ENCODE peak calls at places on chromosomes 13 and 19, in eight cellular contexts. One of them, this sample, is unnamed.

GRCh38 chr19:16624236-16624635 is 3.8 kb downstream of the MED26 start:
- DNase-seq in bronchial epithelial cell: no peak
- DNase-seq in WERI-Rb-1: no peak
- DNase-seq in AG10803: no peak
- DNase-seq in epithelial cell of esophagus: no peak
- DNase-seq in kidney: no peak
- DNase-seq in heart right ventricle: no peak
- DNase-seq in Jurkat, Clone E6-1: no peak
- DNase-seq in this sample: no peak

GRCh38 chr19:5967994-5968430 is 9.9 kb downstream of the RANBP3 start:
- DNase-seq in bronchial epithelial cell: peak
- DNase-seq in WERI-Rb-1: peak
- DNase-seq in AG10803: peak
- DNase-seq in epithelial cell of esophagus: peak
- DNase-seq in kidney: peak
- DNase-seq in heart right ventricle: no peak
- DNase-seq in Jurkat, Clone E6-1: peak
- DNase-seq in this sample: peak

GRCh38 chr19:4327252-4327876 is 11.3 kb downstream of the STAP2 start:
- DNase-seq in bronchial epithelial cell: no peak
- DNase-seq in WERI-Rb-1: no peak
- DNase-seq in AG10803: peak
- DNase-seq in epithelial cell of esophagus: peak
- DNase-seq in kidney: peak
- DNase-seq in heart right ventricle: peak
- DNase-seq in Jurkat, Clone E6-1: no peak
- DNase-seq in this sample: peak

GRCh38 chr19:13060964-13061927 is 41.4 kb downstream of the LYL1 start:
- DNase-seq in bronchial epithelial cell: peak
- DNase-seq in WERI-Rb-1: peak
- DNase-seq in AG10803: peak
- DNase-seq in epithelial cell of esophagus: peak
- DNase-seq in kidney: peak
- DNase-seq in heart right ventricle: peak
- DNase-seq in Jurkat, Clone E6-1: peak
- DNase-seq in this sample: peak

GRCh38 chr13:101424381-101425155 is 8.3 kb upstream of the NALCN start:
- DNase-seq in bronchial epithelial cell: no peak
- DNase-seq in WERI-Rb-1: no peak
- DNase-seq in AG10803: no peak
- DNase-seq in epithelial cell of esophagus: no peak
- DNase-seq in kidney: no peak
- DNase-seq in heart right ventricle: no peak
- DNase-seq in Jurkat, Clone E6-1: no peak
- DNase-seq in this sample: no peak

GRCh38 chr19:45195764-45196163 is 17.2 kb downstream of the BLOC1S3 start:
- DNase-seq in bronchial epithelial cell: no peak
- DNase-seq in WERI-Rb-1: no peak
- DNase-seq in AG10803: peak
- DNase-seq in epithelial cell of esophagus: no peak
- DNase-seq in kidney: no peak
- DNase-seq in heart right ventricle: no peak
- DNase-seq in Jurkat, Clone E6-1: no peak
- DNase-seq in this sample: peak

GRCh38 chr13:100987993-100988392 is 313.4 kb upstream of the TMTC4 start:
- DNase-seq in bronchial epithelial cell: no peak
- DNase-seq in WERI-Rb-1: peak
- DNase-seq in AG10803: peak
- DNase-seq in epithelial cell of esophagus: peak
- DNase-seq in kidney: no peak
- DNase-seq in heart right ventricle: no peak
- DNase-seq in Jurkat, Clone E6-1: no peak
- DNase-seq in this sample: peak

GRCh38 chr13:78067290-78067689 is 148.7 kb upstream of the EDNRB start:
- DNase-seq in bronchial epithelial cell: no peak
- DNase-seq in WERI-Rb-1: no peak
- DNase-seq in AG10803: no peak
- DNase-seq in epithelial cell of esophagus: no peak
- DNase-seq in kidney: no peak
- DNase-seq in heart right ventricle: no peak
- DNase-seq in Jurkat, Clone E6-1: no peak
- DNase-seq in this sample: no peak

GRCh38 chr19:21197589-21198295 is 55.9 kb downstream of the ZNF431 start:
- DNase-seq in bronchial epithelial cell: no peak
- DNase-seq in WERI-Rb-1: no peak
- DNase-seq in AG10803: no peak
- DNase-seq in epithelial cell of esophagus: no peak
- DNase-seq in kidney: no peak
- DNase-seq in heart right ventricle: no peak
- DNase-seq in Jurkat, Clone E6-1: no peak
- DNase-seq in this sample: no peak

GRCh38 chr19:50725218-50725931 is 2.2 kb downstream of the CLEC11A start:
- DNase-seq in bronchial epithelial cell: no peak
- DNase-seq in WERI-Rb-1: no peak
- DNase-seq in AG10803: peak
- DNase-seq in epithelial cell of esophagus: no peak
- DNase-seq in kidney: no peak
- DNase-seq in heart right ventricle: no peak
- DNase-seq in Jurkat, Clone E6-1: no peak
- DNase-seq in this sample: no peak

GRCh38 chr19:33376423-33376822 is 2.9 kb downstream of the CEBPG start:
- DNase-seq in bronchial epithelial cell: peak
- DNase-seq in WERI-Rb-1: no peak
- DNase-seq in AG10803: peak
- DNase-seq in epithelial cell of esophagus: peak
- DNase-seq in kidney: peak
- DNase-seq in heart right ventricle: peak
- DNase-seq in Jurkat, Clone E6-1: no peak
- DNase-seq in this sample: peak

GRCh38 chr13:46341112-46341711 is 45.8 kb downstream of the RUBCNL start:
- DNase-seq in bronchial epithelial cell: peak
- DNase-seq in WERI-Rb-1: no peak
- DNase-seq in AG10803: peak
- DNase-seq in epithelial cell of esophagus: peak
- DNase-seq in kidney: no peak
- DNase-seq in heart right ventricle: no peak
- DNase-seq in Jurkat, Clone E6-1: no peak
- DNase-seq in this sample: peak

GRCh38 chr13:34611678-34612077 is 330.4 kb upstream of the NBEA start:
- DNase-seq in bronchial epithelial cell: no peak
- DNase-seq in WERI-Rb-1: no peak
- DNase-seq in AG10803: no peak
- DNase-seq in epithelial cell of esophagus: no peak
- DNase-seq in kidney: no peak
- DNase-seq in heart right ventricle: no peak
- DNase-seq in Jurkat, Clone E6-1: no peak
- DNase-seq in this sample: peak

GRCh38 chr19:48351341-48351752 is 12.4 kb downstream of the TMEM143 start:
- DNase-seq in bronchial epithelial cell: peak
- DNase-seq in WERI-Rb-1: peak
- DNase-seq in AG10803: peak
- DNase-seq in epithelial cell of esophagus: peak
- DNase-seq in kidney: peak
- DNase-seq in heart right ventricle: peak
- DNase-seq in Jurkat, Clone E6-1: peak
- DNase-seq in this sample: peak

GRCh38 chr19:40233811-40234389 is 7.4 kb upstream of the CCNP start:
- DNase-seq in bronchial epithelial cell: no peak
- DNase-seq in WERI-Rb-1: no peak
- DNase-seq in AG10803: no peak
- DNase-seq in epithelial cell of esophagus: no peak
- DNase-seq in kidney: no peak
- DNase-seq in heart right ventricle: no peak
- DNase-seq in Jurkat, Clone E6-1: no peak
- DNase-seq in this sample: no peak

GRCh38 chr13:32746474-32746873 is 160.2 kb downstream of the PDS5B start:
- DNase-seq in bronchial epithelial cell: no peak
- DNase-seq in WERI-Rb-1: no peak
- DNase-seq in AG10803: peak
- DNase-seq in epithelial cell of esophagus: no peak
- DNase-seq in kidney: no peak
- DNase-seq in heart right ventricle: no peak
- DNase-seq in Jurkat, Clone E6-1: no peak
- DNase-seq in this sample: peak

GRCh38 chr19:54461201-54462071 is 2.1 kb downstream of the LENG9 start:
- DNase-seq in bronchial epithelial cell: no peak
- DNase-seq in WERI-Rb-1: no peak
- DNase-seq in AG10803: no peak
- DNase-seq in epithelial cell of esophagus: no peak
- DNase-seq in kidney: peak
- DNase-seq in heart right ventricle: no peak
- DNase-seq in Jurkat, Clone E6-1: no peak
- DNase-seq in this sample: peak

GRCh38 chr13:68046900-68047299 is 816.8 kb upstream of the PCDH9 start:
- DNase-seq in bronchial epithelial cell: no peak
- DNase-seq in WERI-Rb-1: no peak
- DNase-seq in AG10803: no peak
- DNase-seq in epithelial cell of esophagus: peak
- DNase-seq in kidney: no peak
- DNase-seq in heart right ventricle: no peak
- DNase-seq in Jurkat, Clone E6-1: no peak
- DNase-seq in this sample: no peak

GRCh38 chr19:6048808-6049405 is 61.4 kb downstream of the RFX2 start:
- DNase-seq in bronchial epithelial cell: peak
- DNase-seq in WERI-Rb-1: peak
- DNase-seq in AG10803: peak
- DNase-seq in epithelial cell of esophagus: peak
- DNase-seq in kidney: no peak
- DNase-seq in heart right ventricle: peak
- DNase-seq in Jurkat, Clone E6-1: peak
- DNase-seq in this sample: peak

GRCh38 chr13:32850311-32851052 is 165.7 kb upstream of the KL start:
- DNase-seq in bronchial epithelial cell: no peak
- DNase-seq in WERI-Rb-1: no peak
- DNase-seq in AG10803: peak
- DNase-seq in epithelial cell of esophagus: no peak
- DNase-seq in kidney: no peak
- DNase-seq in heart right ventricle: no peak
- DNase-seq in Jurkat, Clone E6-1: no peak
- DNase-seq in this sample: no peak

GRCh38 chr19:41616785-41617621 is 9.9 kb downstream of the CEACAM4 start:
- DNase-seq in bronchial epithelial cell: peak
- DNase-seq in WERI-Rb-1: no peak
- DNase-seq in AG10803: peak
- DNase-seq in epithelial cell of esophagus: peak
- DNase-seq in kidney: no peak
- DNase-seq in heart right ventricle: no peak
- DNase-seq in Jurkat, Clone E6-1: peak
- DNase-seq in this sample: peak

GRCh38 chr13:20526664-20527063 is 1.0 kb upstream of the CRYL1 start:
- DNase-seq in bronchial epithelial cell: no peak
- DNase-seq in WERI-Rb-1: no peak
- DNase-seq in AG10803: peak
- DNase-seq in epithelial cell of esophagus: no peak
- DNase-seq in kidney: no peak
- DNase-seq in heart right ventricle: no peak
- DNase-seq in Jurkat, Clone E6-1: no peak
- DNase-seq in this sample: no peak
- H3K4me3 ChIP-seq in bronchial epithelial cell: no peak
- H3K4me3 ChIP-seq in WERI-Rb-1: peak
- H3K4me3 ChIP-seq in AG10803: peak
- H3K4me3 ChIP-seq in epithelial cell of esophagus: peak
- H3K4me3 ChIP-seq in kidney: peak
- H3K4me3 ChIP-seq in heart right ventricle: peak
- H3K4me3 ChIP-seq in Jurkat, Clone E6-1: peak
- H3K4me3 ChIP-seq in this sample: peak

GRCh38 chr13:58437436-58437835 is 805.9 kb downstream of the PCDH17 start:
- DNase-seq in bronchial epithelial cell: no peak
- DNase-seq in WERI-Rb-1: no peak
- DNase-seq in AG10803: no peak
- DNase-seq in epithelial cell of esophagus: no peak
- DNase-seq in kidney: no peak
- DNase-seq in heart right ventricle: no peak
- DNase-seq in Jurkat, Clone E6-1: no peak
- DNase-seq in this sample: no peak

GRCh38 chr13:58429917-58430316 is 798.4 kb downstream of the PCDH17 start:
- DNase-seq in bronchial epithelial cell: no peak
- DNase-seq in WERI-Rb-1: no peak
- DNase-seq in AG10803: no peak
- DNase-seq in epithelial cell of esophagus: no peak
- DNase-seq in kidney: no peak
- DNase-seq in heart right ventricle: no peak
- DNase-seq in Jurkat, Clone E6-1: no peak
- DNase-seq in this sample: no peak

DNA sequence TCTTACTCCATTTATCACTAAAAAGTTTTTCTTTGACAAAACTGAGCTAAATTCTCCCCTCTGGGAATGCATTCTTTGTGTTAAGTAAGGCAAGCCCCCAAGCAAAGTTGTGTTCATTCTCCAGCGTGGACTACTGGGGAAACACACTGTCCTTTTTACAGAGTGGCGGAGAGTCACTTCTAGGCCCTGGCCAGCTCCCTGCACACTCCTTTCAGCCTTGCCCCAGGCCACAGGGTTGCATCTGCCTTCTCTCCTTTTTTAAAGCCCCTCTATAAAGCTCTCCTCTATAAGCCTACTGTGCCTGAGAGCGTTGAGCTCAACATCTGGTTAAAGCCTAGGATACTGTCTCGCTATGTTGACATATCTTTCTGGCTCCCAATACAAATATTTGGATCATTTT is 803.4 kb downstream of the PCDH17 start:
- DNase-seq in bronchial epithelial cell: no peak
- DNase-seq in WERI-Rb-1: no peak
- DNase-seq in AG10803: no peak
- DNase-seq in epithelial cell of esophagus: no peak
- DNase-seq in kidney: no peak
- DNase-seq in heart right ventricle: no peak
- DNase-seq in Jurkat, Clone E6-1: no peak
- DNase-seq in this sample: no peak
- H3K4me3 ChIP-seq in bronchial epithelial cell: no peak
- H3K4me3 ChIP-seq in WERI-Rb-1: no peak
- H3K4me3 ChIP-seq in AG10803: no peak
- H3K4me3 ChIP-seq in epithelial cell of esophagus: no peak
- H3K4me3 ChIP-seq in kidney: no peak
- H3K4me3 ChIP-seq in heart right ventricle: no peak
- H3K4me3 ChIP-seq in Jurkat, Clone E6-1: no peak
- H3K4me3 ChIP-seq in this sample: no peak

DNA sequence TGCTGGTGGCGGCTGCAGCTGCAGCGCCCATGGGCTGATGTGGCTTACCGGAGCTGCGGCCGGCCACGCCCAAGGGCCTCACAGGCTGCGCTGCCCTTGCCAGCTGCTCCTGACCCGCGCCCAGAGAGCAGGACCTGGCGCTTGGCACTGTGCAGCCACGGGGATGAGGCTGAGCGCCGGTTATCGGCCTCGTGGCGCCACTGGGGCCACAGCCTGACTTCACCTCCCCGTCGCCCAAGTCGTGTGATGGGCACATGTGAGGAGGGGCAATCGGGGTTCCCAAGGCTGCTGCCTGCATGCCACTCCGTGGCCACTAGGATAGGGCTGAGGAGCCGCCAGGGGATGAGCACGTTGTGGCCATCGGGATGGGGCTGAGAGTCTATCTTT is 77.2 kb upstream of the PABPC3 start:
- DNase-seq in bronchial epithelial cell: no peak
- DNase-seq in WERI-Rb-1: peak
- DNase-seq in AG10803: no peak
- DNase-seq in epithelial cell of esophagus: no peak
- DNase-seq in kidney: no peak
- DNase-seq in heart right ventricle: no peak
- DNase-seq in Jurkat, Clone E6-1: no peak
- DNase-seq in this sample: no peak
- H3K4me3 ChIP-seq in bronchial epithelial cell: no peak
- H3K4me3 ChIP-seq in WERI-Rb-1: peak
- H3K4me3 ChIP-seq in AG10803: no peak
- H3K4me3 ChIP-seq in epithelial cell of esophagus: no peak
- H3K4me3 ChIP-seq in kidney: no peak
- H3K4me3 ChIP-seq in heart right ventricle: peak
- H3K4me3 ChIP-seq in Jurkat, Clone E6-1: no peak
- H3K4me3 ChIP-seq in this sample: no peak

GRCh38 chr19:1789282-1790020 is 22.6 kb downstream of the ATP8B3 start:
- DNase-seq in bronchial epithelial cell: no peak
- DNase-seq in WERI-Rb-1: no peak
- DNase-seq in AG10803: no peak
- DNase-seq in epithelial cell of esophagus: no peak
- DNase-seq in kidney: no peak
- DNase-seq in heart right ventricle: no peak
- DNase-seq in Jurkat, Clone E6-1: no peak
- DNase-seq in this sample: no peak
- H3K4me3 ChIP-seq in bronchial epithelial cell: no peak
- H3K4me3 ChIP-seq in WERI-Rb-1: no peak
- H3K4me3 ChIP-seq in AG10803: no peak
- H3K4me3 ChIP-seq in epithelial cell of esophagus: no peak
- H3K4me3 ChIP-seq in kidney: no peak
- H3K4me3 ChIP-seq in heart right ventricle: peak
- H3K4me3 ChIP-seq in Jurkat, Clone E6-1: no peak
- H3K4me3 ChIP-seq in this sample: no peak

This sample was measured in mesenchymal stem cell.